ENCODE peak calls at places on chromosome 11, in seven cellular contexts. Y, G, H, N, U, Q and C are unnamed samples.

GRCh38 chr11:94553938-94554337 is 10.2 kb downstream of the FUT4 start:
- DNase-seq in N (no peak), Y (peak; percentile 91), U (no peak), Q (peak; percentile 39), H (no peak), G (no peak), C (no peak)

GRCh38 chr11:61580292-61580888 is 486 bp downstream of the SYT7 start:
- DNase-seq in H (no peak), Q (no peak), N (no peak), U (no peak), G (peak; percentile 21), Y (no peak), C (no peak)

GRCh38 chr11:86978756-86979608 is 23.8 kb upstream of the FZD4 start:
- DNase-seq in G (peak; percentile 65), Y (peak; percentile 65), H (no peak), N (no peak), U (no peak), Q (peak; percentile 44), C (no peak)

GRCh38 chr11:72378704-72379383 is 55.5 kb downstream of the CLPB start:
- DNase-seq in Q (no peak), Y (peak; percentile 48), U (no peak), N (no peak), H (no peak), G (no peak), C (no peak)

GRCh38 chr11:113446112-113446511 is 29.1 kb downstream of the DRD2 start:
- DNase-seq in H (no peak), G (no peak), U (no peak), Y (no peak), Q (peak; percentile 44), N (no peak), C (no peak)

GRCh38 chr11:123231777-123232176 is 36.7 kb upstream of the CLMP start:
- DNase-seq in Y (no peak), H (no peak), Q (no peak), N (no peak), G (no peak), U (no peak), C (no peak)

GRCh38 chr11:128039140-128040021 is 548.0 kb downstream of the ETS1 start:
- DNase-seq in G (peak; percentile 34), H (no peak), Q (peak; percentile 52), Y (peak; percentile 82), U (no peak), N (no peak), C (no peak)

GRCh38 chr11:93524173-93524536 is 19.0 kb downstream of the SMCO4 start:
- DNase-seq in H (no peak), Q (peak; percentile 17), U (no peak), N (no peak), G (no peak), Y (no peak), C (no peak)

GRCh38 chr11:106471273-106471672 is 393.8 kb downstream of the AASDHPPT start:
- DNase-seq in N (no peak), H (no peak), Q (peak; percentile 73), G (no peak), U (no peak), Y (peak; percentile 44), C (peak; percentile 53)

GRCh38 chr11:35909866-35910265 is 34.0 kb upstream of the LDLRAD3 start:
- DNase-seq in U (no peak), N (no peak), G (no peak), Y (no peak), Q (no peak), H (no peak), C (no peak)

GRCh38 chr11:10304495-10305261 is at the start of gene ADM:
- DNase-seq in U (no peak), G (peak; percentile 96), Q (peak; percentile 96), H (peak; percentile 88), Y (peak; percentile 93), N (peak; percentile 74), C (peak; percentile 98)

GRCh38 chr11:83736689-83737088 is 450.5 kb upstream of the CCDC90B start:
- DNase-seq in H (no peak), N (no peak), Q (no peak), Y (no peak), U (no peak), G (no peak), C (no peak)

GRCh38 chr11:1830500-1831223 is 4.1 kb upstream of the SYT8 start:
- DNase-seq in U (no peak), G (peak; percentile 99), N (no peak), H (no peak), Y (no peak), Q (no peak), C (no peak)

GRCh38 chr11:110029714-110030113 is 63.5 kb upstream of the ZC3H12C start:
- DNase-seq in H (no peak), N (no peak), Q (no peak), Y (no peak), U (no peak), G (no peak), C (no peak)

GRCh38 chr11:104700609-104701008 is 197.7 kb downstream of the CASP12 start:
- DNase-seq in H (no peak), Q (peak; percentile 60), Y (peak; percentile 84), G (peak; percentile 50), U (no peak), N (no peak), C (no peak)

GRCh38 chr11:44760917-44761545 is 34.3 kb downstream of the TSPAN18 start:
- DNase-seq in Q (peak; percentile 94), U (peak; percentile 68), Y (peak; percentile 96), N (peak; percentile 69), G (peak; percentile 54), H (peak; percentile 79), C (peak; percentile 81)

GRCh38 chr11:729492-730074 is 17.7 kb upstream of the TALDO1 start:
- DNase-seq in Q (no peak), H (no peak), U (no peak), Y (no peak), N (no peak), G (peak; percentile 44), C (no peak)

GRCh38 chr11:77524539-77524938 is 50.6 kb upstream of the PAK1 start:
- DNase-seq in Q (no peak), Y (no peak), N (no peak), U (no peak), H (no peak), G (no peak), C (no peak)

GRCh38 chr11:36306888-36307287 is 10.8 kb downstream of the PRR5L start:
- DNase-seq in H (no peak), U (no peak), Y (no peak), Q (peak; percentile 69), N (no peak), G (peak; percentile 70), C (peak; percentile 61)

GRCh38 chr11:6621711-6622211 is 2.5 kb upstream of the TPP1 start:
- DNase-seq in N (no peak), Q (no peak), U (no peak), H (no peak), G (no peak), Y (no peak), C (no peak)

GRCh38 chr11:2761131-2762030 is 61.6 kb upstream of the KCNQ1OT1 start:
- DNase-seq in Y (no peak), Q (no peak), H (peak; percentile 17), G (no peak), N (no peak), U (no peak), C (no peak)

GRCh38 chr11:44785856-44786606 is 59.3 kb downstream of the TSPAN18 start:
- DNase-seq in N (no peak), Y (no peak), Q (no peak), U (no peak), G (no peak), H (peak; percentile 55), C (peak; percentile 64)

GRCh38 chr11:134120921-134121526 is 52.2 kb downstream of the JAM3 start:
- DNase-seq in N (no peak), Y (peak; percentile 52), Q (peak; percentile 45), U (no peak), G (no peak), H (no peak), C (peak; percentile 46)

DNA sequence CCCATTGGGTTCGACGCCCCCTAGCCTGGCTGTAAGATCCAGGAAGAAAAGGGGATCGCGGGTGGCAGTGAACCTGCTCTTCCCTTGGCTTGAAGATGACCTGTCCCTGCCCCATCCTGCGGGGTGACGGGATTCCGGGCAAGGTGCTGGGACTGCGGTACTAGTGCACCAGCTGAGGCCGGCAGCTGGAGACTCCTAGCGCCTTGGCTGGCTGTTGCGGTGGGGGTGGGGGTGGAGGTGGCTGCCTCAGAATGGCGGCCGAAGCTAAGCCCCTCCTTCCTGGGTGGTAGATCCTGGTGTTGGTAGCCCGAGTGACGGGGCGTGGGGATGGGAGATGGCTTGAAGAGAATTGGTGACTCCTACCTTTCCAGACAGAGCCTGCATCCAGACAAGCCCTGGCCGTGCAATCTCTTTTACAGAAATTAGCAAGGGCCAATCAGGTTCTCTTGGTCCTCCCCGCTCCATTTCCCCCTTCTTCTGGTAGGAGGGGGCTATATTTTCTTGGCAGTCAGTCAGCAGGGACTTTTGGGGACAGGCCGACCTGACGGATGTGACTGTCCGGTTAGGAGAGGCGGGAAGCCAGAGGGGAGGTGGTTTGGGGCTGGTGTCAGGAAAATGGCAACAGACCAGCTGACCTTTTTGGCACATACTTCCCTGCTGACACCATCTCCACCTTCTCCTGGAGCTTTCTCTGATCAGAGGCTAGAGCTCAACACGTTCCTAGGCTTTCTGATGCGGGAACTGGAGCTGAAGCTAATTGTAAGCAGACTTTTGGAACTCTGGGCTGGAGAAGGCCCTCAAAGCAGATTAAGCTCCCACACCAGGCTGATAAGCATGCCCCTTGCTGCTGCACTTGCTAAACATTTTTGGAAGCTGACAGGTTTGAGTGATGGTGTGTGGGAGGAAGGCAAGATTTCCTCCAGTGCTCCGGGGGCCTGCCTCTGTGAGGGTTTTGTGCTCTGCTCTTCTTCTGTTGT is 2.0 kb downstream of the NAV2 start:
- DNase-seq in U (no peak), N (no peak), H (peak; percentile 66), Y (peak; percentile 85), Q (peak; percentile 21), G (peak; percentile 60), C (peak; percentile 50)
- H3K4ac ChIP-seq in U (no peak overlapping the region), N (no peak overlapping the region), H (no peak overlapping the region), Y (peak overlapping the region; percentile 79), Q (no peak overlapping the region), G (no peak overlapping the region), C (no peak overlapping the region)

GRCh38 chr11:120340529-120340928 is 4.3 kb downstream of the ARHGEF12 start:
- DNase-seq in H (no peak), Y (peak; percentile 49), Q (no peak), N (no peak), U (no peak), G (no peak), C (no peak)
- H2AK5ac ChIP-seq in H (no peak overlapping the region), Y (no peak overlapping the region), Q (no peak overlapping the region), N (no peak overlapping the region), U (no peak overlapping the region), G (no peak overlapping the region), C (no peak overlapping the region)

GRCh38 chr11:102521121-102521520 is 9.4 kb downstream of the MMP7 start:
- DNase-seq in H (no peak), N (no peak), U (no peak), G (no peak), Y (no peak), Q (no peak), C (no peak)
- H2BK5ac ChIP-seq in H (no peak overlapping the region), N (no peak overlapping the region), U (no peak overlapping the region), G (no peak overlapping the region), Y (no peak overlapping the region), Q (no peak overlapping the region), C (no peak overlapping the region)

DNA sequence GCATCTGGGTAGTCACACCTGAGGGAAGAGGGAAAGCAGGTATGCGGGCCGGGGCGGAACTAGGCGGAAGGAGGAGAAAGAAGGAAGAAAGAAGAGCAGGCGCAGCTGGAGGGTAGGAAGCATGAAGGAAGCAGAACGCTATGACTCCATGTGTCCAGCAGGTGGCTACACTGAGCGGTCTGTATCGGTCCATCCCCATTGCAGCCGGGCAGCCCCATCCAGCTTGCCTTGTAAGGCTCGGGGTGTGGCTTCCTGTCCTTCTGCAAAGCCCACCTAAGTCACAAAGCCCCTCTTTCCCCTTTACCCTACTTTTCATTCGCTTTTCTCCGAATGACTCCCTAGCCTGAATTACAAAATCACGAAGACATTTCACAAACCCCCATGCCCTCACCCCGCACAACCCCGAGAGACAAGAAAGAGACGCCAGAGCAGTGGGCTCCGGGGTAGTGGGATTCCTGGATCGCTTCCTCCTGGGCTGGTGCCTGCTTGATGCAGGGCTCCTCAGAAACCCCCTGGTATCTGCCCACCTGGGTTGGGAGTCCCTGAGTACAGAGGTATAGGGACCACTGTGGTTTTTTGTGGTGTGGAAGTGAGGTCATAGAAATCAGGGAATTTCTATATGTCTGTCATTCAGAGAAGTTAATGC is 39.9 kb downstream of the BUD13 start:
- DNase-seq in H (peak; percentile 90), Y (peak; percentile 68), U (peak; percentile 62), N (peak; percentile 61), Q (peak; percentile 70), G (peak; percentile 89), C (peak; percentile 87)
- H3K4ac ChIP-seq in H (no peak overlapping the region), Y (no peak overlapping the region), U (no peak overlapping the region), N (no peak overlapping the region), Q (no peak overlapping the region), G (no peak overlapping the region), C (no peak overlapping the region)